ENCODE peak calls at places on chromosomes 16 and 17, in ten cellular contexts. O, I, V, D, X, J, Q, H, S and E are unnamed samples.

GRCh38 chr16:50244504-50245416 is 21.6 kb upstream of the ADCY7 start:
- DNase-seq in J (no peak), S (no peak), O (no peak), H (no peak), I (no peak), X (no peak), Q (no peak), D (no peak), V (no peak), E (no peak)

GRCh38 chr17:44900894-44901293 is 1.6 kb upstream of the EFTUD2 start:
- DNase-seq in O (no peak), Q (no peak), S (no peak), I (peak), D (no peak), H (peak), J (no peak), X (peak), V (peak), E (no peak)

GRCh38 chr16:17518441-17518840 is 47.7 kb upstream of the XYLT1 start:
- DNase-seq in O (no peak), Q (no peak), S (no peak), I (no peak), J (no peak), X (no peak), D (no peak), H (no peak), V (no peak), E (no peak)

GRCh38 chr17:75109047-75109406 is 742 bp upstream of the ARMC7 start:
- DNase-seq in H (no peak), Q (no peak), D (no peak), J (no peak), S (no peak), V (no peak), X (no peak), I (no peak), O (no peak), E (no peak)

GRCh38 chr17:73342549-73343167 is 30.9 kb upstream of the CDC42EP4 start:
- DNase-seq in Q (no peak), V (no peak), I (no peak), O (no peak), J (no peak), S (no peak), X (peak), H (no peak), D (no peak), E (no peak)

GRCh38 chr16:48053346-48053745 is 102.4 kb downstream of the ABCC12 start:
- DNase-seq in X (peak), D (no peak), O (no peak), S (no peak), V (no peak), H (no peak), J (no peak), I (no peak), Q (no peak), E (no peak)

GRCh38 chr17:74433421-74434121 is 1.7 kb downstream of the GPRC5C start:
- DNase-seq in J (no peak), V (no peak), H (no peak), Q (no peak), S (no peak), I (no peak), D (no peak), O (no peak), X (peak), E (no peak)

GRCh38 chr17:73470369-73470768 is 158.6 kb upstream of the CDC42EP4 start:
- DNase-seq in Q (no peak), S (no peak), J (no peak), V (no peak), O (no peak), I (no peak), X (no peak), H (no peak), D (no peak), E (no peak)

GRCh38 chr17:80891096-80892018 is 100.3 kb upstream of the CHMP6 start:
- DNase-seq in O (peak), X (peak), D (peak), I (no peak), H (no peak), V (no peak), Q (peak), J (peak), S (no peak), E (peak)

GRCh38 chr17:73940511-73940910 is 263.0 kb upstream of the RPL38 start:
- DNase-seq in X (no peak), Q (no peak), D (no peak), I (no peak), H (no peak), J (no peak), O (no peak), V (no peak), S (no peak), E (no peak)

GRCh38 chr16:50093607-50094570 is 28.1 kb downstream of the HEATR3 start:
- DNase-seq in J (no peak), Q (no peak), H (peak), D (no peak), S (no peak), X (no peak), V (no peak), O (no peak), I (peak), E (no peak)

GRCh38 chr17:77373298-77374169 is 232.8 kb downstream of the SEC14L1 start:
- DNase-seq in S (no peak), V (no peak), O (no peak), Q (peak), I (no peak), X (no peak), D (peak), H (peak), J (peak), E (no peak)

GRCh38 chr17:49437696-49438438 is 23.2 kb upstream of the PHB1 start:
- DNase-seq in I (no peak), O (no peak), J (no peak), S (no peak), H (no peak), D (no peak), Q (no peak), V (no peak), X (no peak), E (no peak)

GRCh38 chr17:2438823-2439222 is 38.0 kb upstream of the MNT start:
- DNase-seq in D (no peak), H (no peak), V (no peak), X (no peak), O (no peak), S (no peak), Q (no peak), I (no peak), J (no peak), E (no peak)

GRCh38 chr17:47895254-47895855 is 681 bp upstream of the SP2 start:
- DNase-seq in Q (no peak), J (no peak), D (no peak), O (no peak), S (no peak), X (peak), V (no peak), H (no peak), I (no peak), E (no peak)

GRCh38 chr16:28893291-28893690 is 15.0 kb downstream of the ATP2A1 start:
- DNase-seq in V (no peak), I (no peak), J (no peak), H (no peak), X (no peak), S (no peak), Q (no peak), O (no peak), D (no peak), E (no peak)

GRCh38 chr17:47423406-47424295 is 99.9 kb downstream of the EFCAB13 start:
- DNase-seq in I (no peak), Q (no peak), V (no peak), D (no peak), O (no peak), H (peak), J (no peak), X (no peak), S (peak), E (no peak)

GRCh38 chr17:61205931-61206330 is 193.7 kb upstream of the TBX2 start:
- DNase-seq in Q (no peak), S (no peak), D (no peak), X (no peak), I (no peak), O (no peak), V (no peak), H (no peak), J (no peak), E (no peak)

GRCh38 chr16:24070851-24071250 is 185.3 kb upstream of the CACNG3 start:
- DNase-seq in I (no peak), O (no peak), X (no peak), Q (peak), D (no peak), V (peak), S (peak), J (peak), H (no peak), E (peak)

GRCh38 chr17:45706033-45706432 is 78.1 kb upstream of the CRHR1 start:
- DNase-seq in Q (no peak), H (no peak), D (no peak), I (no peak), J (no peak), V (no peak), O (no peak), X (no peak), S (no peak), E (no peak)

GRCh38 chr16:3652373-3653037 is 2.0 kb upstream of the DNASE1 start:
- DNase-seq in S (no peak), D (no peak), V (no peak), H (no peak), O (no peak), I (no peak), J (no peak), Q (no peak), X (no peak), E (no peak)

GRCh38 chr16:17397499-17397891 is 73.3 kb downstream of the XYLT1 start:
- DNase-seq in O (no peak), X (no peak), V (peak), S (no peak), D (no peak), Q (no peak), I (no peak), J (no peak), H (peak), E (no peak)

GRCh38 chr17:64707077-64707591 is 45.0 kb upstream of the SMURF2 start:
- DNase-seq in D (no peak), O (no peak), H (peak), Q (no peak), I (peak), X (peak), J (no peak), V (peak), S (no peak), E (peak)

GRCh38 chr16:52113812-52114211 is 433.1 kb downstream of the TOX3 start:
- DNase-seq in Q (no peak), S (no peak), J (no peak), X (no peak), V (no peak), I (no peak), H (no peak), D (no peak), O (no peak), E (no peak)